ENCODE peak calls at places on chromosomes 12 and 14, in four cellular contexts. M is gastrocnemius medialis, I is neural progenitor cell, D is fibroblast of lung. B is an unnamed sample. For H3K27me3 and H3K36me3, the result is how much of the 10 kb centered on the place peaks cover.

GRCh38 chr12:70190252-70191010 is 52.8 kb upstream of the CNOT2 start:
- DNase-seq in M (no peak), I (no peak), D (peak), B (no peak)

GRCh38 chr12:109715310-109716091 is 1.9 kb downstream of the FAM222A start:
- DNase-seq in M (no peak), I (peak), D (no peak), B (peak)

GRCh38 chr14:78638926-78639325 is 468.8 kb downstream of the NRXN3 start:
- DNase-seq in M (no peak), I (no peak), D (no peak), B (no peak)

GRCh38 chr12:106049105-106049504 is 89.6 kb downstream of the NUAK1 start:
- DNase-seq in M (no peak), I (no peak), D (no peak), B (no peak)

GRCh38 chr12:131749618-131750315 is 38.9 kb downstream of the SFSWAP start:
- DNase-seq in M (no peak), I (no peak), D (no peak), B (no peak)

GRCh38 chr12:117069126-117069788 is 30.0 kb downstream of the TESC start:
- DNase-seq in M (no peak), I (no peak), D (no peak), B (no peak)

GRCh38 chr14:34650786-34651584 is 21.0 kb upstream of the SNX6 start:
- DNase-seq in M (no peak), I (no peak), D (peak), B (no peak)

GRCh38 chr12:122753213-122753571 is 568 bp downstream of the DENR start:
- DNase-seq in M (no peak), I (no peak), D (peak), B (no peak)

GRCh38 chr14:101719708-101720107 is 41.8 kb upstream of the PPP2R5C start:
- DNase-seq in M (no peak), I (no peak), D (no peak), B (peak)

GRCh38 chr14:78933948-78934524 is 763.9 kb downstream of the NRXN3 start:
- DNase-seq in M (no peak), I (peak), D (peak), B (peak)

GRCh38 chr14:86779416-86779815 is 1213.6 kb downstream of the GALC start:
- DNase-seq in M (no peak), I (no peak), D (peak), B (no peak)

GRCh38 chr14:97273540-97273939 is 476.4 kb downstream of the VRK1 start:
- DNase-seq in M (no peak), I (no peak), D (no peak), B (no peak)

GRCh38 chr14:104427126-104427851 is 152.3 kb upstream of the C14orf180 start:
- DNase-seq in M (no peak), I (no peak), D (no peak), B (no peak)

GRCh38 chr14:54462048-54462447 is 20.9 kb upstream of the CNIH1 start:
- DNase-seq in M (no peak), I (no peak), D (peak), B (no peak)

GRCh38 chr14:72941286-72941985 is 15.2 kb downstream of the DCAF4 start:
- DNase-seq in M (no peak), I (no peak), D (no peak), B (no peak)

GRCh38 chr12:54420766-54421144 is 1.7 kb upstream of the ITGA5 start:
- DNase-seq in M (peak), I (no peak), D (no peak), B (peak)

GRCh38 chr12:53501615-53502181 is 615 bp downstream of the TARBP2 start:
- DNase-seq in M (no peak), I (no peak), D (no peak), B (no peak)

DNA sequence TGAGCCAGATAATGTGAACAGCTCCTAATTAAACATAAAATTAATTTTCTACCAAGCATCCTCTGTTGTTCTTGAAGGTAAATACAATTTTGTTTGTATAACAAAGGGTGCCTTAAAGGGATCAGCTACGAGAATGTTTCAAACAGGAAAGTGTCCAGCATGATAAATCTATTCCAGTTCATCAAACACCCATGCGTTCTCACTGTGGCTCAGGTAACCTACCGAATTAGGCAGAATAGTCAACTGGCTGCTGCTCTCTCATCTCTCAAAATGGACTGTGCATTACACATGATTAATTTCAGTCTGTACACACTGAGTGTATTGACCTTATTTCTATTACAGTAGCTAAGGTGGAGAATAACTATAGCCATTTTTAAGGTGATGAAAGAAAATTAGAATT is 127.5 kb upstream of the RMST start:
- DNase-seq in M (no peak), I (no peak), D (no peak), B (no peak)
- H3K27me3 ChIP-seq in M (under half), I (under half), D (under half), B (under half)

GRCh38 chr12:45866299-45866698 is 124.1 kb downstream of the SCAF11 start:
- DNase-seq in M (no peak), I (no peak), D (no peak), B (no peak)

DNA sequence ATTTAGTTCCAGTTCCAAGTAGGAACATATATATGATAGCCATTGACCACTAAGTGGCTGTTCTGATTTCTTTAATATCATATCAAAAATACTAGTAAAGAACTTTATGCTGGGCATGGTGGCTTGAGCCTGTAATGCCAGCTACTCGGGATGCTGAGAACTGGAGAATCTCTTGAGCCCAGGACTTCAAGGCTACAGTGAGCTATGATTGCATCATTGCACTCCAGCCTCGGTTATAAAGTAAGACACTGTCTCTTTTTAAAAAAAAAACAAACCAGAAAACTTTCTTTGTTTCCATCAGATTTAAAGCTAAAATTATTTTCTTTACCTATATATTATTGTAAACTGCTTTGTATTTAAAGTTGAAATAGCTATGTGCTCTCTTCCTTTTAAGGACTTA is 127.0 kb downstream of the SCAF11 start:
- DNase-seq in M (no peak), I (no peak), D (no peak), B (no peak)
- H3K36me3 ChIP-seq in M (under half), I (under half), D (under half), B (under half)

GRCh38 chr14:89330236-89331002 is 86.6 kb downstream of the FOXN3 start:
- DNase-seq in M (peak), I (no peak), D (peak), B (no peak)
- H3K4me3 ChIP-seq in M (no peak), I (no peak), D (peak), B (no peak)

GRCh38 chr14:76942288-76942778 is 86.2 kb downstream of the IRF2BPL start:
- DNase-seq in M (no peak), I (no peak), D (no peak), B (no peak)

GRCh38 chr14:76939015-76939742 is 89.3 kb downstream of the IRF2BPL start:
- DNase-seq in M (no peak), I (no peak), D (no peak), B (no peak)

GRCh38 chr14:76943072-76943471 is 85.4 kb downstream of the IRF2BPL start:
- DNase-seq in M (no peak), I (no peak), D (no peak), B (no peak)

GRCh38 chr14:76940057-76940456 is 88.5 kb downstream of the IRF2BPL start:
- DNase-seq in M (no peak), I (no peak), D (no peak), B (peak)

DNA sequence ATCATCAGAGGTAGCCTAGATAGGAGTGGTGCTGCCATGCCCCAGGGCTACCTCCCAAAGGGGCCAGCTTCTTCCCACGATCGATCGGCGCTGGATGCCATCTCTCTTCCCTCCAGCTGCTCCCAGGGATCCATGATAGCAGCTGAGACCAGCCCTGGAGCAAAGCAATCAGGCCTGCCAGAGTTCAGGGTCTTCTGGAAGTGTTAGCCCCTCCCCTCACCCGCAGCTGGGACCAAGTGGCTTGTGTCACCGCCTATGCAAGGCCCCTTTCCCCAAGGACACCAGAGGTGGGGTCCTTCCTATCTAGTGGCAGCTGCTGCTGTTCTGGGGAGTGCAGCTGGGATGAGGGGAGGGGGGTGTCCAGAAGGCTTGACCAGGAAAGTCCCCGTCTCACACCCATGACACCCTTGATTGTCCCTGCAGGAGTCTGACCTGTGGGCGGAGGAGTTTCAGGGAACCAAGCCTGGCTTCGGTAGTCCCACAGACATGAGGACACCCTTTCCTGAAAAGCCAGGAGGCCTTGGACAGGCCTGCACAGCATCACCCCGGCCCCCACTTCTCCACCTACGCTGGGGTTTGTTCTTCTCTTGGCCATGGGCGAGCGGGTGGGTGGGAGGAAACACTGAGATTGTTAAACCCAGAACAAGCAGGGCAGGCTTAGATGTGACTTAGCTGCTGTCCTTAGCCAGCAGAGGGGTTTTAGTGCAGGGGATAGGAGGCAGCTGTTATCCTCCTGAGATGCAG is 86.8 kb downstream of the IRF2BPL start:
- DNase-seq in M (no peak), I (no peak), D (no peak), B (no peak)
- H3K27me3 ChIP-seq in M (under half), I (under half), D (under half), B (under half)

GRCh38 chr14:39177168-39177545 is 2.1 kb downstream of the PNN start:
- DNase-seq in M (no peak), I (no peak), D (no peak), B (no peak)
- H3K36me3 ChIP-seq in M (under half), I (under half), D (under half), B (under half)

GRCh38 chr12:5435161-5435560 is 3.3 kb downstream of the NTF3 start:
- DNase-seq in M (no peak), I (no peak), D (no peak), B (no peak)

GRCh38 chr12:5434647-5434968 is 2.7 kb downstream of the NTF3 start:
- DNase-seq in M (no peak), I (no peak), D (no peak), B (no peak)

GRCh38 chr12:5433840-5434646 is 2.1 kb downstream of the NTF3 start:
- DNase-seq in M (no peak), I (peak), D (no peak), B (no peak)

GRCh38 chr12:5432011-5432400 is at the start of gene NTF3:
- DNase-seq in M (peak), I (peak), D (peak), B (peak)

GRCh38 chr12:5433081-5433839 is 1.4 kb downstream of the NTF3 start:
- DNase-seq in M (no peak), I (peak), D (peak), B (peak)
- H3K4me3 ChIP-seq in M (peak), I (peak), D (peak), B (peak)

B was measured in H7.